ENCODE peak calls at places on chromosomes 5 and 9, in six cellular contexts. G is CD8-positive, alpha-beta T cell; J is NCI-H345; T is Kasumi-1; M is stimulated activated CD4-positive, alpha-beta T cell treated with anti-CD3 and anti-CD28 coated beads, Interleukin-4, amount 100 ng/mL, for 4 hours; Y is tibial nerve. K is an unnamed sample.

GRCh38 chr9:36163049-36163839 is 5.9 kb upstream of the CCIN start:
- DNase-seq in M (no peak), T (no peak), G (no peak), Y (no peak), J (no peak), K (peak)

GRCh38 chr9:86481466-86481865 is 127.3 kb upstream of the TUT7 start:
- DNase-seq in Y (no peak), J (no peak), M (no peak), G (no peak), T (no peak), K (no peak)

GRCh38 chr9:127753556-127753955 is 18.5 kb upstream of the TOR2A start:
- DNase-seq in J (no peak), T (no peak), Y (no peak), M (no peak), G (no peak), K (no peak)

GRCh38 chr9:113649054-113649453 is 185.5 kb downstream of the RGS3 start:
- DNase-seq in J (peak), G (no peak), T (no peak), M (no peak), Y (no peak), K (peak)

GRCh38 chr9:13395086-13395485 is 115.6 kb upstream of the MPDZ start:
- DNase-seq in T (no peak), G (no peak), J (no peak), M (no peak), Y (no peak), K (no peak)

GRCh38 chr5:128784726-128785125 is 180.6 kb upstream of the SLC27A6 start:
- DNase-seq in G (no peak), J (no peak), Y (no peak), T (no peak), M (no peak), K (no peak)

GRCh38 chr5:13816126-13816525 is 128.4 kb downstream of the DNAH5 start:
- DNase-seq in T (no peak), G (no peak), Y (no peak), M (no peak), J (no peak), K (no peak)

GRCh38 chr5:36897616-36898015 is 21.0 kb downstream of the NIPBL start:
- DNase-seq in T (no peak), G (no peak), J (no peak), Y (no peak), M (no peak), K (no peak)

GRCh38 chr5:107639990-107640389 is 30.7 kb downstream of the EFNA5 start:
- DNase-seq in T (no peak), M (no peak), G (no peak), Y (no peak), J (no peak), K (no peak)

GRCh38 chr5:154201108-154201769 is 10.7 kb downstream of the GALNT10 start:
- DNase-seq in T (no peak), M (no peak), Y (no peak), J (no peak), G (no peak), K (no peak)

GRCh38 chr5:37665272-37665671 is 174.6 kb downstream of the GDNF start:
- DNase-seq in J (no peak), G (no peak), Y (no peak), M (no peak), T (no peak), K (no peak)

GRCh38 chr5:6712136-6712581 is 1.1 kb upstream of the TENT4A start:
- DNase-seq in Y (peak), M (peak), J (peak), T (peak), G (peak), K (peak)

GRCh38 chr5:558326-558725 is 34.1 kb upstream of the SLC9A3 start:
- DNase-seq in T (no peak), M (no peak), Y (no peak), J (no peak), G (no peak), K (no peak)

GRCh38 chr5:116395178-116395577 is 179.4 kb downstream of the SEMA6A start:
- DNase-seq in M (no peak), G (no peak), J (peak), Y (no peak), T (no peak), K (no peak)

GRCh38 chr9:126397056-126397455 is 70.4 kb downstream of the MVB12B start:
- DNase-seq in J (no peak), G (peak), M (peak), Y (no peak), T (no peak), K (no peak)

GRCh38 chr5:84292788-84293653 is 91.7 kb downstream of the EDIL3 start:
- DNase-seq in M (no peak), Y (no peak), G (no peak), J (no peak), T (no peak), K (no peak)

GRCh38 chr5:108101816-108102215 is 280.1 kb downstream of the FBXL17 start:
- DNase-seq in T (no peak), M (no peak), J (no peak), Y (no peak), G (no peak), K (no peak)

GRCh38 chr9:127578952-127579853 is 32.9 kb upstream of the STXBP1 start:
- DNase-seq in G (peak), J (peak), Y (peak), T (peak), M (peak), K (peak)

GRCh38 chr5:1472964-1473628 is 27.9 kb upstream of the SLC6A3 start:
- DNase-seq in G (no peak), T (no peak), Y (no peak), J (no peak), M (no peak), K (no peak)

GRCh38 chr5:84091400-84091799 is 293.3 kb downstream of the EDIL3 start:
- DNase-seq in J (peak), T (no peak), Y (no peak), G (no peak), M (no peak), K (no peak)

GRCh38 chr9:111937781-111938426 is 41.3 kb downstream of the UGCG start:
- DNase-seq in J (no peak), G (peak), M (peak), Y (peak), T (peak), K (no peak)

GRCh38 chr9:1008256-1008655 is 31.8 kb downstream of the DMRT3 start:
- DNase-seq in G (no peak), M (no peak), J (no peak), T (no peak), Y (no peak), K (no peak)

GRCh38 chr5:151686673-151687378 is at the start of gene SPARC:
- DNase-seq in Y (peak), T (peak), G (no peak), J (no peak), M (no peak), K (no peak)

GRCh38 chr9:126788631-126789349 is 16.1 kb upstream of the ZBTB43 start:
- DNase-seq in J (no peak), Y (no peak), M (no peak), T (no peak), G (no peak), K (no peak)

GRCh38 chr5:79285833-79286232 is 49.9 kb downstream of the JMY start:
- DNase-seq in Y (no peak), G (no peak), T (no peak), J (no peak), M (no peak), K (no peak)

GRCh38 chr5:94575196-94575595 is 43.2 kb downstream of the KIAA0825 start:
- DNase-seq in Y (no peak), J (no peak), M (no peak), T (no peak), G (no peak), K (no peak)

GRCh38 chr5:32369542-32370155 is 56.9 kb upstream of the MTMR12 start:
- DNase-seq in T (no peak), G (no peak), J (no peak), Y (no peak), M (no peak), K (no peak)

GRCh38 chr5:135484563-135485157 is 32.5 kb upstream of the TIFAB start:
- DNase-seq in J (peak), M (no peak), T (no peak), Y (no peak), G (no peak), K (no peak)